ENCODE peak calls at places on chromosomes 3 and 15, in seven cellular contexts. X is K562, U is GM12892, L is H1, O is GM12878, V is HepG2, B is SK-N-SH. P is an unnamed sample.

GRCh38 chr15:31262143-31262530 is 64.5 kb upstream of the KLF13 start:
- DNase-seq in L (no peak), X (no peak), V (no peak), B (no peak), O (no peak), U (no peak), P (no peak)

GRCh38 chr3:136473716-136474326 is 223.7 kb downstream of the PCCB start:
- DNase-seq in O (no peak), U (no peak), V (no peak), L (no peak), B (no peak), X (no peak), P (no peak)

GRCh38 chr15:87671289-87671688 is 585.2 kb downstream of the NTRK3 start:
- DNase-seq in B (no peak), L (no peak), V (no peak), O (no peak), U (no peak), X (peak), P (no peak)

GRCh38 chr3:14234197-14235002 is 55.8 kb downstream of the LSM3 start:
- DNase-seq in B (no peak), X (no peak), L (no peak), V (peak), U (no peak), O (no peak), P (no peak)

GRCh38 chr15:90153658-90154057 is 47.5 kb upstream of the SEMA4B start:
- DNase-seq in O (no peak), U (no peak), L (no peak), B (no peak), V (no peak), X (no peak), P (no peak)

GRCh38 chr15:53962646-53963561 is 15.3 kb upstream of the UNC13C start:
- DNase-seq in X (no peak), O (no peak), U (no peak), L (no peak), B (peak), V (peak), P (no peak)

GRCh38 chr3:124306665-124307064 is 314.7 kb upstream of the ROPN1 start:
- DNase-seq in L (no peak), U (no peak), V (no peak), O (no peak), X (no peak), B (no peak), P (no peak)

GRCh38 chr15:87816811-87817210 is 439.7 kb downstream of the NTRK3 start:
- DNase-seq in X (no peak), L (no peak), V (no peak), O (no peak), B (no peak), U (no peak), P (no peak)

GRCh38 chr15:28114114-28114455 is 15.0 kb upstream of the OCA2 start:
- DNase-seq in L (no peak), B (no peak), O (no peak), X (no peak), U (no peak), V (no peak), P (no peak)

GRCh38 chr15:49331951-49332350 is 91.1 kb upstream of the FGF7 start:
- DNase-seq in U (no peak), L (no peak), O (no peak), V (no peak), X (no peak), B (no peak), P (no peak)

GRCh38 chr3:14773691-14774128 is 45.1 kb upstream of the FGD5 start:
- DNase-seq in V (no peak), B (no peak), X (no peak), U (no peak), L (no peak), O (no peak), P (no peak)

GRCh38 chr3:188664795-188665194 is 507.0 kb upstream of the TPRG1 start:
- DNase-seq in O (no peak), L (no peak), X (no peak), V (peak), U (no peak), B (peak), P (no peak)

GRCh38 chr3:175335229-175335628 is 476.1 kb downstream of the NAALADL2 start:
- DNase-seq in U (no peak), B (no peak), L (no peak), X (no peak), V (no peak), O (no peak), P (no peak)

GRCh38 chr3:142243134-142243533 is 17.7 kb upstream of the GK5 start:
- DNase-seq in V (no peak), O (no peak), X (no peak), L (no peak), B (no peak), U (no peak), P (no peak)

GRCh38 chr3:183822631-183823030 is 2.7 kb downstream of the MAP6D1 start:
- DNase-seq in B (no peak), L (no peak), O (no peak), V (no peak), X (no peak), U (no peak), P (no peak)

GRCh38 chr15:80780416-80781221 is 1.4 kb downstream of the CEMIP start:
- DNase-seq in U (no peak), B (peak), X (peak), O (no peak), L (peak), V (peak), P (no peak)

GRCh38 chr3:81452406-81452805 is 309.0 kb downstream of the GBE1 start:
- DNase-seq in O (no peak), X (no peak), B (no peak), V (no peak), U (no peak), L (no peak), P (no peak)

GRCh38 chr3:1010228-1010627 is 82.6 kb upstream of the CNTN6 start:
- DNase-seq in B (no peak), V (no peak), X (no peak), O (no peak), U (no peak), L (no peak), P (no peak)

GRCh38 chr3:169390310-169390731 is 273.2 kb downstream of the MECOM start:
- DNase-seq in L (no peak), U (no peak), X (no peak), B (no peak), O (peak), V (no peak), P (no peak)

GRCh38 chr3:150210461-150211110 is 197.5 kb upstream of the TSC22D2 start:
- DNase-seq in U (no peak), L (no peak), X (no peak), O (no peak), B (no peak), V (no peak), P (no peak)

GRCh38 chr15:95325763-95326688 is 1004.5 kb upstream of the NR2F2 start:
- DNase-seq in U (no peak), V (no peak), L (no peak), O (no peak), X (no peak), B (no peak), P (no peak)

GRCh38 chr3:50525987-50526386 is 22.6 kb upstream of the CACNA2D2 start:
- DNase-seq in L (no peak), V (peak), X (peak), B (no peak), O (no peak), U (peak), P (peak)

GRCh38 chr3:131353016-131353877 is 28.3 kb upstream of the NUDT16 start:
- DNase-seq in B (no peak), V (no peak), X (no peak), U (no peak), L (no peak), O (no peak), P (no peak)

GRCh38 chr3:112676659-112677234 is 35.8 kb upstream of the CCDC80 start:
- DNase-seq in U (peak), V (peak), L (peak), X (peak), O (peak), B (no peak), P (peak)

GRCh38 chr3:31406901-31407300 is 125.8 kb upstream of the STT3B start:
- DNase-seq in X (no peak), V (no peak), O (no peak), L (no peak), B (no peak), U (no peak), P (no peak)

GRCh38 chr15:76866008-76866407 is 39.1 kb downstream of the SCAPER start:
- DNase-seq in V (no peak), U (no peak), B (no peak), X (no peak), L (no peak), O (no peak), P (no peak)
- TF ChIP-seq TAF1 in V (no peak), U (no peak), B (no peak), X (no peak), L (no peak), O (no peak), P (no peak)

DNA sequence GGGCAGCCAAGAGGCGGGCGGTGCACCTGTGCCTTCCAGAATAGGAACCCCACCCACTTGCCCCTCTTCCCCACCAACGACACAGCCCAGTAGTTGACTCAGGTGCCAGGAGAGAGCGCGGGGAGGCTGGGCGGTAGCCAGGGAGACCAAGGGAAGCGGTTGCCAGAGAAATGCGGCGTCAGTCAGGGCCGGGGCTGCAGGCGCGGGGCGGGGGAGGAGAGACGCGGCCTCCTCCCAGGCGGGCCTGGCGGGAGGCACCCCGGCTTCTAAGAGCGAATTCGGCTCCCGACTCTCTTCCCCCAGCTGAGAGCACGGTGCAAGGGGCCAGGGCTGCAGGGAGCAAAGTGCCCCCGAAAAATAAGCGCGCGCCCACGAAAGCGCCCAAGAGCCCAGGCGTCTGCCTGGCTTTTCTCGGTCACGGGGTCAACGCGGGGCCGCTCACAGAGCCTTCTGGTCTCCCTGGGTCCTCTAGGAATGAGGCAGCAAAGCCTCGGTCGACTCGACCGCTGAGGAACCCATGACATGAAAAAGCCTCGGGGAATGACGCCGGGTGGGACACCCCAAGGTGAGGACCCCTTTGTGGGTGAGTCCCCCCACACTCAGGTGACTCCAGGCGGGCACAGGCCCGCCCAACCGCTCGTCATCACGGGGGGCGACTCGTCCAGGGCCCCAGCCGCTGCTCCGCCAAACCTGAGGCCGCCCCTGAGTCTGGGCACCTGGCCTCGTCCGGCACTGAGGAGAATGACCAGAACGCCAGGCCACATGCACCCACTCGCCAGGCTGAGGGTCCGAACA is 716 bp downstream of the CPEB1 start:
- DNase-seq in B (no peak), L (no peak), O (no peak), X (peak), U (no peak), V (no peak), P (no peak)
- TF ChIP-seq TAF1 in B (no peak), L (no peak), O (no peak), X (peak), U (no peak), V (no peak), P (no peak)

GRCh38 chr3:10527295-10528016 is 22.1 kb upstream of the ATP2B2 start:
- DNase-seq in B (no peak), L (no peak), V (no peak), X (no peak), O (no peak), U (no peak), P (no peak)
- TF ChIP-seq TAF1 in B (no peak), L (no peak), V (no peak), X (no peak), O (no peak), U (no peak), P (no peak)

GRCh38 chr15:86016750-86017149 is 62.9 kb upstream of the AGBL1 start:
- DNase-seq in O (no peak), X (no peak), V (no peak), U (no peak), L (no peak), B (no peak), P (no peak)

GRCh38 chr15:86018679-86019078 is 61.0 kb upstream of the AGBL1 start:
- DNase-seq in L (no peak), U (no peak), O (no peak), V (no peak), B (no peak), X (no peak), P (no peak)

GRCh38 chr15:86021281-86022264 is 58.1 kb upstream of the AGBL1 start:
- DNase-seq in L (no peak), U (no peak), X (no peak), O (no peak), V (no peak), B (peak), P (no peak)
- TF ChIP-seq TAF1 in L (no peak), U (no peak), X (no peak), O (no peak), V (no peak), B (no peak), P (no peak)

GRCh38 chr3:185337231-185337816 is 25.6 kb upstream of the MAP3K13 start:
- DNase-seq in U (no peak), X (no peak), O (no peak), V (peak), B (no peak), L (no peak), P (no peak)
- TF ChIP-seq TAF1 in U (no peak), X (no peak), O (no peak), V (no peak), B (no peak), L (no peak), P (no peak)

DNA sequence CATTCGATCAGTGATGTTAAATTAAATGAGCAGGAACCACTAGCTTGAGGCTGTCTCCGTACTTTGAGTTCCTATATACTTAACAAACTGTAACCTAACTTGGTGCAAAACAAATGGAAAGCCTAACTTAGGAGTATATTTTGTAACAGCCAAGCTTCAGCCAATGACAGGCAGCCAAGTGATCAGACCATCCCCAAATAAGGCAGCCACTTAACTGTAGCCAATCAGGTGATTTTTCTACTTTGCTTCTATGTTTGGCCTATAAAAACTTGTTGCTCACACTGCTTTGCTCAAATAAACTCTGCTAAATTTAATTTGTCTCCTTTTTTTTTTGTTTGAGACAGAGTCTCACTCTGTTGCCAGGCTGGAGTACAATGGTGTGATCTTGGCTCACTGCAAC is 19.3 kb upstream of the ZNF770 start:
- DNase-seq in U (no peak), O (no peak), X (peak), B (no peak), L (no peak), V (no peak), P (no peak)
- TF ChIP-seq TAF1 in U (no peak), O (no peak), X (no peak), B (no peak), L (no peak), V (no peak), P (no peak)

DNA sequence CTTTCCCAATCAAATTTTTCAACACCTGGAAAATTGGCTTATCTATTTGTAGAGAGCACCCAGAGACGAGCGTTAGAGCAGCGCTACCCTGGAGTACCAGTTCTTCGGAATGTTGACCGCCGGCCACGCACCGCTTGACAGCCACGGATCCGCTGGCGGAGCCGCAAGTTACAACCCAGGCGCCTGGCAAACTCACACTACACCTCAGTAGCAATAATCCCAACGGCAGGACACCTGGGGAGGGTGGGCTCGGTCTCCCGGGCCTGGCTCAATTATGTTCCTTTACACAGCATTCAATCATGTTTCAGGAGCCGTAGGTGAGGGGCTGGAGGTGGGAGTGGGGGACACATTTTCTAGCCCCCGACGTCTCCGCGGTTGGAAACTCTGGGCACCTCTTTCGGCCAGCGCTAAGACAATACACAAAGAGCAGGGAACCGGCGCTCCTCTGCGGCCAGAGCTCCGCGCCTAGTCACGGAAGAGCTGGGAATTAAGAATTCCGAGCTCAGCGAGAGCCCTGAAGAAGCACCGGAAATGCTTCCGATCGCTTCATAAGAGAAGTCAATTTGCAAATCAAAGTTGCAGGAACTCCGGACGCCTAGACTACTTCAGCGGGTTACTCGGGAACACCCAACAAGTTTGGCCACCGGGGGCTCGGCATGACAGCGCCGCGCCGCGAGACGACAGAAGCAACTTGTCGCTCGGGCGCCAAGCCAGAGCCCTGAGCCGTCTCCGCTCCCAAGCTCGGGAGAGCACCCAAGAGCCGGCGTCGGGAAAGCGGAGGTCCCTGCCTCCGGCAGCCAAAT is 1.0 kb downstream of the MB21D2 start:
- DNase-seq in B (peak), V (peak), X (no peak), U (peak), L (peak), O (no peak), P (no peak)
- TF ChIP-seq TAF1 in B (no peak), V (no peak), X (no peak), U (no peak), L (peak), O (peak), P (no peak)

GRCh38 chr3:162810776-162811175 is 1314.2 kb downstream of the OTOL1 start:
- DNase-seq in X (no peak), O (no peak), L (no peak), U (no peak), V (no peak), B (no peak), P (no peak)
- TF ChIP-seq TAF1 in X (no peak), O (no peak), L (no peak), U (no peak), V (no peak), B (no peak), P (no peak)

DNA sequence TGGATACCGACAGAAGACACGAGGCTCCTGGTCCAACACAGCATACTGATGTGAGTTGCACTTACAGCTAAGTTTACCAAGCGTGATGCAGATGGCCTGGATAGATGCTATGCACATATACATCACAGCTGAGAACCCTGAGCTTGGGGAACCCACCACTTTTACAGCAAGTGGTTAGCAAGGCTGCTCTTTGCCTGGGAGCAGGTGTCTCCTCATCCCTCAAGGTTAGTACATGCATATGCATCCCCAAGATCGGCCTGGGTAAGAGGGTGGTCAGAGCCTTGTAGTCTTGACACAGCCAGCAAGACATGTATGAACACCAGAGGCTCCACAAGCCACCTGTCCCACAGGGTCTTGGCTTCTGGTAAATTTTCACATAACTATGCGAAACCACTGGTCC is 28.3 kb downstream of the LRRC2 start:
- DNase-seq in B (no peak), U (no peak), X (no peak), V (no peak), L (no peak), O (no peak), P (no peak)
- TF ChIP-seq TAF1 in B (no peak), U (no peak), X (no peak), V (no peak), L (no peak), O (no peak), P (no peak)